ENCODE peak calls at places on chromosome 5, in five cellular contexts. One of them, this sample, is unnamed.

GRCh38 chr5:107213025-107213424 is 457.7 kb downstream of the EFNA5 start:
- DNase-seq in HCT116: no peak
- DNase-seq in body of pancreas: no peak
- DNase-seq in astrocyte of the spinal cord: no peak
- DNase-seq in AG10803: no peak
- DNase-seq in this sample: no peak

GRCh38 chr5:170538970-170539586 is 35.3 kb downstream of the KCNIP1 start:
- DNase-seq in HCT116: no peak
- DNase-seq in body of pancreas: no peak
- DNase-seq in astrocyte of the spinal cord: no peak
- DNase-seq in AG10803: no peak
- DNase-seq in this sample: no peak

GRCh38 chr5:115168829-115169391 is 798 bp downstream of the TRIM36 start:
- DNase-seq in HCT116: no peak
- DNase-seq in body of pancreas: peak
- DNase-seq in astrocyte of the spinal cord: no peak
- DNase-seq in AG10803: no peak
- DNase-seq in this sample: no peak

GRCh38 chr5:138148811-138149210 is 9.6 kb upstream of the NME5 start:
- DNase-seq in HCT116: peak
- DNase-seq in body of pancreas: no peak
- DNase-seq in astrocyte of the spinal cord: peak
- DNase-seq in AG10803: peak
- DNase-seq in this sample: no peak

GRCh38 chr5:181149806-181150733 is 2.7 kb downstream of the OR2V2 start:
- DNase-seq in HCT116: no peak
- DNase-seq in body of pancreas: no peak
- DNase-seq in astrocyte of the spinal cord: no peak
- DNase-seq in AG10803: no peak
- DNase-seq in this sample: no peak

GRCh38 chr5:167573274-167574127 is 717.9 kb upstream of the WWC1 start:
- DNase-seq in HCT116: no peak
- DNase-seq in body of pancreas: no peak
- DNase-seq in astrocyte of the spinal cord: peak
- DNase-seq in AG10803: peak
- DNase-seq in this sample: peak

GRCh38 chr5:138032028-138032571 is 779 bp downstream of the FAM13B start:
- DNase-seq in HCT116: no peak
- DNase-seq in body of pancreas: peak
- DNase-seq in astrocyte of the spinal cord: no peak
- DNase-seq in AG10803: peak
- DNase-seq in this sample: no peak

GRCh38 chr5:85288914-85289313 is 904.2 kb upstream of the EDIL3 start:
- DNase-seq in HCT116: no peak
- DNase-seq in body of pancreas: no peak
- DNase-seq in astrocyte of the spinal cord: no peak
- DNase-seq in AG10803: no peak
- DNase-seq in this sample: no peak

GRCh38 chr5:51977014-51977413 is 593.8 kb downstream of the ISL1 start:
- DNase-seq in HCT116: no peak
- DNase-seq in body of pancreas: no peak
- DNase-seq in astrocyte of the spinal cord: no peak
- DNase-seq in AG10803: no peak
- DNase-seq in this sample: no peak

GRCh38 chr5:41869150-41869738 is 981 bp downstream of the OXCT1 start:
- DNase-seq in HCT116: no peak
- DNase-seq in body of pancreas: no peak
- DNase-seq in astrocyte of the spinal cord: peak
- DNase-seq in AG10803: peak
- DNase-seq in this sample: no peak

GRCh38 chr5:59117320-59117719 is 534.4 kb downstream of the RAB3C start:
- DNase-seq in HCT116: no peak
- DNase-seq in body of pancreas: no peak
- DNase-seq in astrocyte of the spinal cord: no peak
- DNase-seq in AG10803: no peak
- DNase-seq in this sample: peak

GRCh38 chr5:154044585-154044984 is 5.8 kb downstream of the MFAP3 start:
- DNase-seq in HCT116: no peak
- DNase-seq in body of pancreas: no peak
- DNase-seq in astrocyte of the spinal cord: no peak
- DNase-seq in AG10803: no peak
- DNase-seq in this sample: no peak

GRCh38 chr5:14851597-14851996 is 20.0 kb downstream of the ANKH start:
- DNase-seq in HCT116: no peak
- DNase-seq in body of pancreas: no peak
- DNase-seq in astrocyte of the spinal cord: no peak
- DNase-seq in AG10803: no peak
- DNase-seq in this sample: no peak

GRCh38 chr5:172166030-172166429 is 22.0 kb downstream of the STK10 start:
- DNase-seq in HCT116: no peak
- DNase-seq in body of pancreas: no peak
- DNase-seq in astrocyte of the spinal cord: no peak
- DNase-seq in AG10803: no peak
- DNase-seq in this sample: no peak

GRCh38 chr5:16617272-16617973 is 626 bp upstream of the RETREG1 start:
- DNase-seq in HCT116: no peak
- DNase-seq in body of pancreas: no peak
- DNase-seq in astrocyte of the spinal cord: no peak
- DNase-seq in AG10803: no peak
- DNase-seq in this sample: no peak

GRCh38 chr5:73299017-73299630 is 126.1 kb downstream of the TMEM174 start:
- DNase-seq in HCT116: no peak
- DNase-seq in body of pancreas: no peak
- DNase-seq in astrocyte of the spinal cord: peak
- DNase-seq in AG10803: no peak
- DNase-seq in this sample: no peak

GRCh38 chr5:14269395-14269794 is 126.3 kb downstream of the TRIO start:
- DNase-seq in HCT116: no peak
- DNase-seq in body of pancreas: no peak
- DNase-seq in astrocyte of the spinal cord: no peak
- DNase-seq in AG10803: no peak
- DNase-seq in this sample: no peak

GRCh38 chr5:97820138-97820537 is 637.1 kb upstream of the RIOK2 start:
- DNase-seq in HCT116: no peak
- DNase-seq in body of pancreas: no peak
- DNase-seq in astrocyte of the spinal cord: no peak
- DNase-seq in AG10803: no peak
- DNase-seq in this sample: no peak

GRCh38 chr5:37198066-37198465 is 51.1 kb downstream of the CPLANE1 start:
- DNase-seq in HCT116: no peak
- DNase-seq in body of pancreas: no peak
- DNase-seq in astrocyte of the spinal cord: peak
- DNase-seq in AG10803: no peak
- DNase-seq in this sample: no peak

GRCh38 chr5:80408976-80409926 is 1.4 kb downstream of the ZFYVE16 start:
- DNase-seq in HCT116: no peak
- DNase-seq in body of pancreas: no peak
- DNase-seq in astrocyte of the spinal cord: peak
- DNase-seq in AG10803: peak
- DNase-seq in this sample: no peak

GRCh38 chr5:64839936-64840335 is 71.2 kb downstream of the CWC27 start:
- DNase-seq in HCT116: no peak
- DNase-seq in body of pancreas: no peak
- DNase-seq in astrocyte of the spinal cord: no peak
- DNase-seq in AG10803: no peak
- DNase-seq in this sample: no peak

GRCh38 chr5:37604290-37604689 is 225.2 kb downstream of the WDR70 start:
- DNase-seq in HCT116: no peak
- DNase-seq in body of pancreas: no peak
- DNase-seq in astrocyte of the spinal cord: no peak
- DNase-seq in AG10803: no peak
- DNase-seq in this sample: no peak

GRCh38 chr5:169095976-169096375 is 205.0 kb downstream of the SLIT3 start:
- DNase-seq in HCT116: no peak
- DNase-seq in body of pancreas: no peak
- DNase-seq in astrocyte of the spinal cord: no peak
- DNase-seq in AG10803: peak
- DNase-seq in this sample: no peak

GRCh38 chr5:103224118-103224893 is 34.3 kb upstream of the MACIR start:
- DNase-seq in HCT116: peak
- DNase-seq in body of pancreas: peak
- DNase-seq in astrocyte of the spinal cord: peak
- DNase-seq in AG10803: peak
- DNase-seq in this sample: peak

GRCh38 chr5:106262395-106262794 is 1408.3 kb downstream of the EFNA5 start:
- DNase-seq in HCT116: no peak
- DNase-seq in body of pancreas: no peak
- DNase-seq in astrocyte of the spinal cord: no peak
- DNase-seq in AG10803: no peak
- DNase-seq in this sample: no peak

GRCh38 chr5:163508753-163509152 is 3.3 kb downstream of the MAT2B start:
- DNase-seq in HCT116: no peak
- DNase-seq in body of pancreas: no peak
- DNase-seq in astrocyte of the spinal cord: no peak
- DNase-seq in AG10803: no peak
- DNase-seq in this sample: no peak

GRCh38 chr5:542693-543311 is 18.6 kb upstream of the SLC9A3 start:
- DNase-seq in HCT116: no peak
- DNase-seq in body of pancreas: no peak
- DNase-seq in astrocyte of the spinal cord: no peak
- DNase-seq in AG10803: no peak
- DNase-seq in this sample: no peak

GRCh38 chr5:168356592-168356991 is 65.1 kb downstream of the WWC1 start:
- DNase-seq in HCT116: no peak
- DNase-seq in body of pancreas: no peak
- DNase-seq in astrocyte of the spinal cord: no peak
- DNase-seq in AG10803: no peak
- DNase-seq in this sample: no peak

GRCh38 chr5:36156619-36157018 is 4.7 kb downstream of the SKP2 start:
- DNase-seq in HCT116: no peak
- DNase-seq in body of pancreas: no peak
- DNase-seq in astrocyte of the spinal cord: peak
- DNase-seq in AG10803: peak
- DNase-seq in this sample: no peak

GRCh38 chr5:55593115-55593472 is 58.3 kb upstream of the PLPP1 start:
- DNase-seq in HCT116: no peak
- DNase-seq in body of pancreas: no peak
- DNase-seq in astrocyte of the spinal cord: no peak
- DNase-seq in AG10803: no peak
- DNase-seq in this sample: no peak

GRCh38 chr5:91049800-91050199 is 333.3 kb downstream of the ARRDC3 start:
- DNase-seq in HCT116: no peak
- DNase-seq in body of pancreas: no peak
- DNase-seq in astrocyte of the spinal cord: peak
- DNase-seq in AG10803: peak
- DNase-seq in this sample: no peak

GRCh38 chr5:176178789-176179188 is 59.4 kb upstream of the SIMC1 start:
- DNase-seq in HCT116: no peak
- DNase-seq in body of pancreas: no peak
- DNase-seq in astrocyte of the spinal cord: no peak
- DNase-seq in AG10803: no peak
- DNase-seq in this sample: no peak

GRCh38 chr5:123790226-123790625 is 278.2 kb downstream of the CSNK1G3 start:
- DNase-seq in HCT116: no peak
- DNase-seq in body of pancreas: no peak
- DNase-seq in astrocyte of the spinal cord: no peak
- DNase-seq in AG10803: no peak
- DNase-seq in this sample: no peak
- TF ChIP-seq CTCF in HCT116: no peak
- TF ChIP-seq CTCF in body of pancreas: no peak
- TF ChIP-seq CTCF in astrocyte of the spinal cord: no peak
- TF ChIP-seq CTCF in AG10803: no peak
- TF ChIP-seq CTCF in this sample: no peak

GRCh38 chr5:78760411-78761169 is 112.0 kb upstream of the LHFPL2 start:
- DNase-seq in HCT116: no peak
- DNase-seq in body of pancreas: no peak
- DNase-seq in astrocyte of the spinal cord: no peak
- DNase-seq in AG10803: no peak
- DNase-seq in this sample: no peak
- TF ChIP-seq CTCF in HCT116: peak
- TF ChIP-seq CTCF in body of pancreas: no peak
- TF ChIP-seq CTCF in astrocyte of the spinal cord: peak
- TF ChIP-seq CTCF in AG10803: peak
- TF ChIP-seq CTCF in this sample: no peak

GRCh38 chr5:129749101-129749500 is 1.2 kb downstream of the MINAR2 start:
- DNase-seq in HCT116: no peak
- DNase-seq in body of pancreas: no peak
- DNase-seq in astrocyte of the spinal cord: peak
- DNase-seq in AG10803: no peak
- DNase-seq in this sample: no peak

GRCh38 chr5:129746884-129747283 is 1.0 kb upstream of the MINAR2 start:
- DNase-seq in HCT116: no peak
- DNase-seq in body of pancreas: no peak
- DNase-seq in astrocyte of the spinal cord: no peak
- DNase-seq in AG10803: no peak
- DNase-seq in this sample: no peak

GRCh38 chr5:129747847-129748407 is at the start of gene MINAR2:
- DNase-seq in HCT116: no peak
- DNase-seq in body of pancreas: no peak
- DNase-seq in astrocyte of the spinal cord: no peak
- DNase-seq in AG10803: no peak
- DNase-seq in this sample: no peak

GRCh38 chr5:129743541-129744187 is 4.2 kb upstream of the MINAR2 start:
- DNase-seq in HCT116: no peak
- DNase-seq in body of pancreas: no peak
- DNase-seq in astrocyte of the spinal cord: no peak
- DNase-seq in AG10803: no peak
- DNase-seq in this sample: no peak

GRCh38 chr5:129745997-129746396 is 1.9 kb upstream of the MINAR2 start:
- DNase-seq in HCT116: no peak
- DNase-seq in body of pancreas: no peak
- DNase-seq in astrocyte of the spinal cord: no peak
- DNase-seq in AG10803: no peak
- DNase-seq in this sample: no peak
- TF ChIP-seq CTCF in HCT116: no peak
- TF ChIP-seq CTCF in body of pancreas: no peak
- TF ChIP-seq CTCF in astrocyte of the spinal cord: no peak
- TF ChIP-seq CTCF in AG10803: no peak
- TF ChIP-seq CTCF in this sample: no peak

GRCh38 chr5:132293066-132293991 is 865 bp upstream of the SLC22A4 start:
- DNase-seq in HCT116: peak
- DNase-seq in body of pancreas: peak
- DNase-seq in astrocyte of the spinal cord: peak
- DNase-seq in AG10803: peak
- DNase-seq in this sample: no peak
- TF ChIP-seq CTCF in HCT116: peak
- TF ChIP-seq CTCF in body of pancreas: peak
- TF ChIP-seq CTCF in astrocyte of the spinal cord: peak
- TF ChIP-seq CTCF in AG10803: peak
- TF ChIP-seq CTCF in this sample: peak

GRCh38 chr5:43313035-43313853 is at the start of gene HMGCS1:
- DNase-seq in HCT116: peak
- DNase-seq in body of pancreas: peak
- DNase-seq in astrocyte of the spinal cord: peak
- DNase-seq in AG10803: peak
- DNase-seq in this sample: peak
- TF ChIP-seq CTCF in HCT116: no peak
- TF ChIP-seq CTCF in body of pancreas: peak
- TF ChIP-seq CTCF in astrocyte of the spinal cord: no peak
- TF ChIP-seq CTCF in AG10803: no peak
- TF ChIP-seq CTCF in this sample: no peak

GRCh38 chr5:146466521-146467349 is 19.6 kb downstream of the TCERG1 start:
- DNase-seq in HCT116: no peak
- DNase-seq in body of pancreas: no peak
- DNase-seq in astrocyte of the spinal cord: peak
- DNase-seq in AG10803: peak
- DNase-seq in this sample: no peak
- TF ChIP-seq CTCF in HCT116: peak
- TF ChIP-seq CTCF in body of pancreas: peak
- TF ChIP-seq CTCF in astrocyte of the spinal cord: peak
- TF ChIP-seq CTCF in AG10803: peak
- TF ChIP-seq CTCF in this sample: peak